ENCODE peak calls at places on chromosomes 6 and 20, in ten cellular contexts. J is psoas muscle; I is DND-41; E is heart right ventricle; Y is CD4-positive, CD25-positive, alpha-beta regulatory T cell; S is K562; R is left lung; U is IMR-90; D is PC-3; K is aorta. X is an unnamed sample. For H3K4me1 and H3K36me3, the result is how much of the 10 kb centered on the place peaks cover.

GRCh38 chr20:38216736-38217595 is 43.6 kb downstream of the KIAA1755 start:
- ATAC-seq in J (no peak), I (no peak), E (no peak), Y (no peak), S (no peak), R (no peak), U (peak), D (no peak), K (no peak), X (no peak)

GRCh38 chr6:97110626-97111025 is 172.4 kb downstream of the MMS22L start:
- ATAC-seq in J (no peak), I (no peak), E (no peak), Y (no peak), S (no peak), R (no peak), U (no peak), D (no peak), K (no peak), X (no peak)

GRCh38 chr20:22686097-22686496 is 101.7 kb upstream of the FOXA2 start:
- ATAC-seq in J (peak), I (peak), E (peak), Y (no peak), S (peak), R (peak), U (peak), D (peak), K (no peak), X (peak)

GRCh38 chr6:56046576-56046975 is 171.2 kb upstream of the BMP5 start:
- ATAC-seq in J (no peak), I (no peak), E (peak), Y (no peak), S (no peak), R (peak), U (no peak), D (peak), K (peak), X (no peak)

GRCh38 chr6:40996591-40997247 is 42.3 kb downstream of the UNC5CL start:
- ATAC-seq in J (peak), I (no peak), E (peak), Y (no peak), S (peak), R (peak), U (peak), D (peak), K (no peak), X (no peak)

GRCh38 chr6:166006593-166007301 is 160.9 kb downstream of the TBXT start:
- ATAC-seq in J (no peak), I (peak), E (no peak), Y (no peak), S (no peak), R (no peak), U (peak), D (no peak), K (no peak), X (no peak)

GRCh38 chr6:89843070-89843469 is 13.4 kb downstream of the CASP8AP2 start:
- ATAC-seq in J (peak), I (no peak), E (peak), Y (no peak), S (no peak), R (no peak), U (peak), D (peak), K (no peak), X (no peak)

GRCh38 chr20:58342104-58342945 is 32.8 kb downstream of the RAB22A start:
- ATAC-seq in J (no peak), I (no peak), E (no peak), Y (no peak), S (no peak), R (peak), U (peak), D (peak), K (no peak), X (no peak)

GRCh38 chr20:46058656-46059281 is 29.8 kb downstream of the SLC12A5 start:
- ATAC-seq in J (peak), I (peak), E (peak), Y (no peak), S (peak), R (peak), U (peak), D (peak), K (no peak), X (no peak)

GRCh38 chr20:47585087-47585747 is 83.5 kb downstream of the NCOA3 start:
- ATAC-seq in J (peak), I (no peak), E (no peak), Y (no peak), S (no peak), R (no peak), U (no peak), D (no peak), K (no peak), X (peak)

GRCh38 chr6:111478064-111478476 is 4.9 kb downstream of the REV3L start:
- ATAC-seq in J (no peak), I (no peak), E (no peak), Y (no peak), S (no peak), R (no peak), U (no peak), D (peak), K (no peak), X (no peak)

GRCh38 chr6:7991536-7991935 is 72.7 kb downstream of the BLOC1S5 start:
- ATAC-seq in J (no peak), I (no peak), E (no peak), Y (no peak), S (peak), R (no peak), U (no peak), D (peak), K (no peak), X (no peak)

GRCh38 chr6:105177521-105177920 is 2.3 kb downstream of the POPDC3 start:
- ATAC-seq in J (no peak), I (no peak), E (no peak), Y (no peak), S (no peak), R (no peak), U (no peak), D (no peak), K (no peak), X (no peak)

GRCh38 chr6:34658605-34659218 is 37.9 kb downstream of the ILRUN start:
- ATAC-seq in J (no peak), I (no peak), E (no peak), Y (no peak), S (no peak), R (no peak), U (no peak), D (no peak), K (no peak), X (no peak)

GRCh38 chr6:142692942-142693341 is 252.0 kb downstream of the HIVEP2 start:
- ATAC-seq in J (peak), I (peak), E (peak), Y (peak), S (peak), R (peak), U (peak), D (peak), K (peak), X (peak)

GRCh38 chr6:3526962-3527796 is 70.3 kb upstream of the SLC22A23 start:
- ATAC-seq in J (no peak), I (no peak), E (no peak), Y (no peak), S (no peak), R (peak), U (no peak), D (no peak), K (no peak), X (no peak)

GRCh38 chr20:59004493-59004762 is 2.6 kb downstream of the CTSZ start:
- ATAC-seq in J (no peak), I (no peak), E (no peak), Y (no peak), S (no peak), R (no peak), U (no peak), D (no peak), K (no peak), X (no peak)

GRCh38 chr6:32641122-32641521 is 3.9 kb downstream of the HLA-DQA1 start:
- ATAC-seq in J (no peak), I (no peak), E (no peak), Y (no peak), S (no peak), R (no peak), U (no peak), D (no peak), K (no peak), X (no peak)

GRCh38 chr20:32231847-32232246 is 24.2 kb downstream of the POFUT1 start:
- ATAC-seq in J (no peak), I (peak), E (no peak), Y (peak), S (no peak), R (peak), U (peak), D (no peak), K (no peak), X (no peak)

GRCh38 chr6:155530219-155530834 is 74.7 kb upstream of the NOX3 start:
- ATAC-seq in J (peak), I (no peak), E (no peak), Y (no peak), S (peak), R (peak), U (peak), D (peak), K (peak), X (no peak)
- H3K27ac ChIP-seq in J (peak), I (no peak), E (no peak), Y (no peak), S (no peak), R (no peak), U (peak), D (peak), K (no peak), X (no peak)

GRCh38 chr6:168047841-168048723 is 30.9 kb downstream of the FRMD1 start:
- ATAC-seq in J (no peak), I (no peak), E (no peak), Y (no peak), S (no peak), R (no peak), U (no peak), D (no peak), K (peak), X (no peak)

GRCh38 chr6:168049277-168049676 is 29.7 kb downstream of the FRMD1 start:
- ATAC-seq in J (no peak), I (no peak), E (no peak), Y (no peak), S (no peak), R (no peak), U (no peak), D (no peak), K (no peak), X (no peak)

GRCh38 chr6:168049681-168050224 is 29.3 kb downstream of the FRMD1 start:
- ATAC-seq in J (no peak), I (no peak), E (no peak), Y (no peak), S (no peak), R (no peak), U (no peak), D (no peak), K (no peak), X (no peak)

GRCh38 chr6:168050225-168050796 is 28.7 kb downstream of the FRMD1 start:
- ATAC-seq in J (no peak), I (no peak), E (no peak), Y (no peak), S (peak), R (peak), U (no peak), D (no peak), K (no peak), X (no peak)

GRCh38 chr6:168048724-168049025 is 30.3 kb downstream of the FRMD1 start:
- ATAC-seq in J (no peak), I (no peak), E (no peak), Y (no peak), S (no peak), R (no peak), U (no peak), D (no peak), K (no peak), X (no peak)
- H3K4me1 ChIP-seq in J (under half), I (under half), E (under half), Y (under half), S (under half), R (under half), U (under half), D (under half), K (under half), X (under half)

GRCh38 chr20:36796117-36796516 is 22.6 kb upstream of the DSN1 start:
- ATAC-seq in J (no peak), I (no peak), E (no peak), Y (no peak), S (no peak), R (no peak), U (no peak), D (no peak), K (no peak), X (no peak)

GRCh38 chr20:36794116-36794474 is 20.5 kb upstream of the DSN1 start:
- ATAC-seq in J (no peak), I (no peak), E (no peak), Y (no peak), S (no peak), R (no peak), U (no peak), D (no peak), K (peak), X (no peak)

GRCh38 chr20:36796868-36797267 is 23.3 kb upstream of the DSN1 start:
- ATAC-seq in J (no peak), I (no peak), E (no peak), Y (no peak), S (no peak), R (no peak), U (no peak), D (no peak), K (no peak), X (no peak)

GRCh38 chr20:36793294-36794115 is 19.9 kb upstream of the DSN1 start:
- ATAC-seq in J (no peak), I (no peak), E (peak), Y (no peak), S (no peak), R (no peak), U (no peak), D (no peak), K (peak), X (no peak)

DNA sequence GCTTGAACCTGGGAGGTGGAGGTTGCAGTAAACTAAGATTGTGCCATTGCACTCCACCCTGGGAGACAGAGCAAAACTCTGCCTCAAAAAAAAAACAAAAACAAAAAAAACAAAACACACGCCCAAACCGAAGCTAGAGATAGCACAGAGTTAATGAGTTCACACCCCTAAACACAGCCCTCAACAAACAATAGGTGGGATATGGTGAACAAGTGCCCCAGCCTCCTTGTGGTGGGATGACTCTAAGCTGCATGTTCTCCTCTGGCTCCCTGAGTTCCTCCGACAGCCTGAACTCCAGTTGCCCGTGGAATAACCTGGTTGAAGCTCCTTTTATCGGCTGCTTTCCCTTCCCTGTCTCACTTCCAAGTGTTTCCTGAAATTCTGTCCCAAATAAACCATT is 22.1 kb upstream of the DSN1 start:
- ATAC-seq in J (no peak), I (no peak), E (no peak), Y (no peak), S (no peak), R (no peak), U (no peak), D (no peak), K (no peak), X (no peak)
- H3K36me3 ChIP-seq in J (half or more), I (half or more), E (under half), Y (under half), S (half or more), R (under half), U (half or more), D (half or more), K (under half), X (half or more)

DNA sequence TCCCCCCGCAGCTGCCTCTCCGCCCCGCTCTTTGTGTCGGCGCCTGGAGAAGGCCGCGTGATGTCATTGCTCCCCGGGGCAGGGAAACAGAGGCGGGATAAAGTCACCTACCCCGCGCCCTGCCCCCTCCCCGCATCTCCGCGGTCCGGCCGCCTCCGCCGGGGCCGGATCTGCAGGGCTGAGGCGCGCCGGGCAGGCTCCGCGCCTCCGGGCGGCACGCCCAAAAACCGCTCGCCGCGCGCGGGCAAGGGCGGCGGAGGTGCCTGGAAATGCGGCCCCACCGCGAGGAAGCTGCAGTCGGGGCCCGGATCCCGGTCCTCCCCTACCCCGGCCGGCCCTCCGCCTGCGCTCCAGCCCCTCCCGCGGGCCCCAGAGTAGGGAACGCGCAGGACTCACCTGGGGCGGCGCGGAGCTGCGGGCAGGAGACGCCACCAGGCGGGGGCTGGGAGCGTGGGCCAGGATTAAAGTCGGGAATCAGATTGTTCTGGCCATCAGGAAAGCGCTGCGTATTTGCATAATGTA is at the start of gene FAXC:
- ATAC-seq in J (peak), I (no peak), E (peak), Y (no peak), S (peak), R (peak), U (peak), D (peak), K (peak), X (peak)
- H3K27ac ChIP-seq in J (no peak), I (no peak), E (no peak), Y (no peak), S (no peak), R (peak), U (no peak), D (no peak), K (peak), X (peak)

X was measured in gastroesophageal sphincter.